ENCODE peak calls at places on chromosomes 4 and X, in seven cellular contexts. C is dorsolateral prefrontal cortex, Z is EL, S is tibial nerve, B is NCI-H460, F is neural crest cell, O is astrocyte of the spinal cord. M is an unnamed sample.

GRCh38 chr4:118774989-118775388 is 60.9 kb downstream of the SEC24D start:
- DNase-seq in C (no peak), Z (peak), S (no peak), B (no peak), F (no peak), O (peak), M (no peak)

GRCh38 chr4:22500831-22501714 is 14.8 kb downstream of the ADGRA3 start:
- DNase-seq in C (no peak), Z (peak), S (no peak), B (no peak), F (no peak), O (peak), M (no peak)

GRCh38 chrX:63250253-63250868 is 100.8 kb downstream of the SPIN4 start:
- DNase-seq in C (peak), Z (peak), S (peak), B (peak), F (peak), O (peak), M (peak)

GRCh38 chr4:111984169-111984873 is 160.9 kb upstream of the FAM241A start:
- DNase-seq in C (no peak), Z (no peak), S (no peak), B (no peak), F (no peak), O (no peak), M (peak)

GRCh38 chrX:95885074-95885473 is 799.6 kb upstream of the DIAPH2 start:
- DNase-seq in C (no peak), Z (no peak), S (peak), B (peak), F (no peak), O (peak), M (no peak)

GRCh38 chr4:6898763-6899162 is 10.9 kb upstream of the TBC1D14 start:
- DNase-seq in C (no peak), Z (no peak), S (no peak), B (no peak), F (no peak), O (no peak), M (no peak)

GRCh38 chr4:128604840-128605239 is 204.7 kb upstream of the JADE1 start:
- DNase-seq in C (no peak), Z (peak), S (no peak), B (no peak), F (no peak), O (no peak), M (no peak)

GRCh38 chrX:47143894-47144625 is 442 bp downstream of the NDUFB11 start:
- DNase-seq in C (peak), Z (peak), S (no peak), B (peak), F (no peak), O (peak), M (peak)

GRCh38 chr4:150395872-150396271 is 186.1 kb upstream of the MAB21L2 start:
- DNase-seq in C (no peak), Z (no peak), S (no peak), B (no peak), F (no peak), O (no peak), M (no peak)

GRCh38 chr4:1777822-1778641 is 15.1 kb upstream of the FGFR3 start:
- DNase-seq in C (peak), Z (peak), S (no peak), B (no peak), F (peak), O (peak), M (peak)

GRCh38 chr4:34181311-34181808 is 2063.0 kb downstream of the ARAP2 start:
- DNase-seq in C (no peak), Z (peak), S (no peak), B (no peak), F (no peak), O (peak), M (peak)

GRCh38 chrX:135740683-135741149 is 27.3 kb downstream of the CT45A3 start:
- DNase-seq in C (no peak), Z (peak), S (no peak), B (peak), F (peak), O (no peak), M (peak)

GRCh38 chrX:143580266-143580665 is 55.6 kb downstream of the SLITRK4 start:
- DNase-seq in C (no peak), Z (no peak), S (no peak), B (no peak), F (no peak), O (no peak), M (peak)

GRCh38 chr4:112552668-112553067 is 36.7 kb upstream of the NEUROG2 start:
- DNase-seq in C (no peak), Z (peak), S (no peak), B (no peak), F (no peak), O (peak), M (peak)

GRCh38 chr4:13944095-13944501 is 316.6 kb upstream of the BOD1L1 start:
- DNase-seq in C (no peak), Z (no peak), S (no peak), B (no peak), F (no peak), O (no peak), M (no peak)

GRCh38 chrX:118420462-118420861 is 74.6 kb downstream of the WDR44 start:
- DNase-seq in C (no peak), Z (peak), S (no peak), B (no peak), F (no peak), O (peak), M (peak)

M was measured in cardiac muscle cell.